ENCODE peak calls at places on chromosomes 1 and 21, in four cellular contexts. U is vagina, Z is gastrocnemius medialis, O is ovary. J is an unnamed sample.

GRCh38 chr1:234544094-234544579 is 65.2 kb upstream of the TARBP1 start:
- DNase-seq in U (no peak), Z (peak), O (peak), J (peak)

GRCh38 chr1:209839875-209840491 is 12.2 kb downstream of the UTP25 start:
- DNase-seq in U (no peak), Z (no peak), O (no peak), J (peak)

GRCh38 chr1:25754421-25755195 is 45.4 kb upstream of the SELENON start:
- DNase-seq in U (no peak), Z (no peak), O (no peak), J (no peak)

GRCh38 chr21:21624674-21625073 is 626.5 kb downstream of the NCAM2 start:
- DNase-seq in U (no peak), Z (no peak), O (no peak), J (peak)

GRCh38 chr1:41811978-41812852 is 106.5 kb downstream of the HIVEP3 start:
- DNase-seq in U (no peak), Z (no peak), O (no peak), J (peak)

GRCh38 chr1:206713070-206713469 is 28.4 kb downstream of the MAPKAPK2 start:
- DNase-seq in U (no peak), Z (no peak), O (no peak), J (no peak)

GRCh38 chr1:87017994-87018672 is 103.7 kb downstream of the HS2ST1 start:
- DNase-seq in U (no peak), Z (no peak), O (no peak), J (peak)

GRCh38 chr1:200704991-200705390 is 33.7 kb upstream of the CAMSAP2 start:
- DNase-seq in U (no peak), Z (no peak), O (no peak), J (no peak)

GRCh38 chr1:16173447-16174260 is 17.8 kb upstream of the EPHA2 start:
- DNase-seq in U (no peak), Z (no peak), O (no peak), J (no peak)

GRCh38 chr1:240888039-240888786 is 276.3 kb upstream of the GREM2 start:
- DNase-seq in U (no peak), Z (no peak), O (no peak), J (peak)

GRCh38 chr1:28517649-28517999 is 11.8 kb downstream of the RCC1 start:
- DNase-seq in U (no peak), Z (no peak), O (no peak), J (peak)

GRCh38 chr1:89844236-89844807 is 23.5 kb downstream of the LRRC8D start:
- DNase-seq in U (no peak), Z (no peak), O (no peak), J (no peak)

GRCh38 chr1:171913385-171913784 is 72.1 kb downstream of the DNM3 start:
- DNase-seq in U (no peak), Z (no peak), O (no peak), J (peak)

GRCh38 chr1:173669491-173669941 is at the start of gene ANKRD45:
- DNase-seq in U (no peak), Z (no peak), O (peak), J (peak)

GRCh38 chr1:64538389-64538788 is 68.5 kb downstream of the CACHD1 start:
- DNase-seq in U (no peak), Z (no peak), O (no peak), J (no peak)

GRCh38 chr1:3777647-3778589 is 5.4 kb downstream of the SMIM1 start:
- DNase-seq in U (no peak), Z (no peak), O (no peak), J (no peak)

GRCh38 chr1:228402638-228403025 is 4.0 kb downstream of the TRIM11 start:
- DNase-seq in U (no peak), Z (no peak), O (no peak), J (no peak)

GRCh38 chr1:23524716-23525401 is 6.2 kb downstream of the E2F2 start:
- DNase-seq in U (no peak), Z (no peak), O (no peak), J (no peak)

GRCh38 chr21:32733356-32733755 is 5.5 kb upstream of the SYNJ1 start:
- DNase-seq in U (no peak), Z (no peak), O (no peak), J (no peak)

GRCh38 chr21:45162809-45163208 is 88.4 kb downstream of the ADARB1 start:
- DNase-seq in U (no peak), Z (no peak), O (no peak), J (no peak)

GRCh38 chr1:47906009-47906432 is 91.2 kb downstream of the TRABD2B start:
- DNase-seq in U (no peak), Z (no peak), O (no peak), J (peak)

GRCh38 chr1:76336951-76337371 is 262.4 kb downstream of the ST6GALNAC3 start:
- DNase-seq in U (no peak), Z (no peak), O (peak), J (peak)

GRCh38 chr1:238485906-238486219 is 595.1 kb upstream of the ZP4 start:
- DNase-seq in U (no peak), Z (no peak), O (no peak), J (no peak)

GRCh38 chr1:100347009-100347966 is 5.0 kb upstream of the CDC14A start:
- DNase-seq in U (no peak), Z (no peak), O (no peak), J (peak)

GRCh38 chr21:17930102-17930501 is 110.9 kb upstream of the C21orf91 start:
- DNase-seq in U (no peak), Z (no peak), O (no peak), J (no peak)

GRCh38 chr21:17925000-17925610 is 105.9 kb upstream of the C21orf91 start:
- DNase-seq in U (no peak), Z (no peak), O (peak), J (peak)

GRCh38 chr21:17925900-17926299 is 106.7 kb upstream of the C21orf91 start:
- DNase-seq in U (no peak), Z (no peak), O (no peak), J (peak)

GRCh38 chr21:17929514-17929913 is 110.4 kb upstream of the C21orf91 start:
- DNase-seq in U (no peak), Z (no peak), O (no peak), J (no peak)

GRCh38 chr21:17931080-17931479 is 111.9 kb upstream of the C21orf91 start:
- DNase-seq in U (no peak), Z (no peak), O (no peak), J (no peak)
- TF ChIP-seq CTCF in U (no peak), Z (no peak), O (no peak), J (peak)

GRCh38 chr1:156122086-156122485 is 7.6 kb downstream of the LMNA start:
- DNase-seq in U (no peak), Z (no peak), O (no peak), J (no peak)

GRCh38 chr1:156121441-156121840 is 6.9 kb downstream of the LMNA start:
- DNase-seq in U (no peak), Z (no peak), O (no peak), J (no peak)

GRCh38 chr1:156119503-156120209 is 5.1 kb downstream of the LMNA start:
- DNase-seq in U (no peak), Z (peak), O (peak), J (peak)

GRCh38 chr1:156118175-156118868 is 3.8 kb downstream of the LMNA start:
- DNase-seq in U (no peak), Z (peak), O (peak), J (no peak)

DNA sequence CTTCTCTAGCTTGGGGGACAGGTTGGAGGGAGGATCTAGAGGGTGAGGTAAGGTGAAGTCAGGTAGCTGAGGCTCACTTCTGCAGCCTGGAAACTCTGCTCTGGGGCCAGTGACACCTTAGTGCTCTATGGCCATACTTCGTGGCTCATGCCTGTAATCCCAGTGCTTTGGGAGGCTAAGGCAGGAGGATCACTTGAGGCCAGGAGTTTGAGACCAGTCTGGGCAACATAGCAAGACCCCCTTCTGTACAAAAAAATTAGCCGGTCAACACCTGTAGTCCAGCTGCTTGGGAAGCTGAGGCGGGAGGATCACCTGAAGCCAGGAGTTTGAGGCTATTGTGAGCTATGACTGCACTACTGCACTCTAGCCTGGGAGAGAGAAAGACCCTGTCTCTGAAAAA is 5.8 kb downstream of the LMNA start:
- DNase-seq in U (no peak), Z (no peak), O (no peak), J (no peak)
- H3K4me3 ChIP-seq in U (peak), Z (no peak), O (peak), J (peak)

GRCh38 chr1:118340928-118341905 is 156.2 kb upstream of the SPAG17 start:
- DNase-seq in U (no peak), Z (no peak), O (no peak), J (no peak)
- TF ChIP-seq CTCF in U (no peak), Z (no peak), O (no peak), J (no peak)

DNA sequence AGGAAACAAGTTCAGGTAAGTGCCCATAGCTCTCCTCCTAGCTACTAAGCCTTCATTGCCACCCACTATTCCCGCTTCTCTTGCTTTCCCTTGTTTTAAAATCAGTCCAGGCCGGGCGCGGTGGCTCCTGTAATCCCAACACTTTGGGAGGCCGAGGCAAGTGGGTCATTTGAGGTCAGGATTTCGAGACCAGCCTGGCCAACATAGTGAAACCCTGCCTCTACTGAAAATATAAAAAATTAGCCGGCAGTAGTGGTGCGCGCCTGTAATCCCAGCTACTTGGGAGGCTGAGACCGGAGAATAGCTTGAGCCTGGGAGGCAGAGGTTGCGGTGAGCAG is 4.4 kb upstream of the CTTNBP2NL start:
- DNase-seq in U (no peak), Z (no peak), O (peak), J (no peak)
- H3K4me3 ChIP-seq in U (peak), Z (peak), O (peak), J (peak)

DNA sequence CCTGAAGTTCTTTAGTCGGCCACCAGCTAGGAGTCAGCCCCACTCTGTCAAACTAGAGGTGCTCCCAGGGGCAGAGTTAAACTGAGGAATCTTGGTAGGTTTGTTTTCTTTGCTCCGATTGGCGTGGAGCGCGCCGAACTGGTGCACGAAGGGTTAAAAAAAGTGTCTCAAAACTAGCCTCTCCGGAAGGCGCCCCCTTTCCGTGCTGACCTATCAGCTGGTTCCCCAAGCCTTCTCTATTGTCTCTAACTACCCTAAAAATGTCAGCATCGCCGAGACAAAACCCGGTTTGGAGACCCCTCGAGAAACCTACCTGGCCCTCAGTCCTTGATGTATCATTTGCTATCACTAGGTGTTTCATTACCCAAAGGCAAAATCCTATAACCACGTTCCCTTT is 2.2 kb downstream of the TGFB2 start:
- DNase-seq in U (no peak), Z (no peak), O (peak), J (no peak)
- TF ChIP-seq CTCF in U (no peak), Z (no peak), O (no peak), J (no peak)

DNA sequence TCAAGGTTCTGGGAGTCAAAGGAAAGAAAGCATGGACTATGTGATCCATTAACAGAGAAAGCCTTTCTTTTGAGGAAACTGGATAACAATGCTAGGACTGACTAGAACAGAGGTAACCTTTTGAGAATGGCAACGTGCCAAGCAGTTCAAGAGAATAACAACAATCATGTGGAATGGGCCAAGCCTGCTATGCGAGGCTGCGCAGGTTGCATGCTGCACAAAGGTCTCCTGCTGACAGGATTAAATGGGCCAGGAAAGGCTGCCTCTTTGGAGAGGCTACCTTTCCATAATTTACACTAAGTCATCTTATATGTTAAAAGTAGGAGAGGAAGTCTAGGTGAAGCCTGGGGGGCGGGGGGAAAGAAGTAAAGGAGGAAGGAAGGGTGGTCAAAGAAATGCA is 5.8 kb downstream of the PCNX2 start:
- DNase-seq in U (no peak), Z (no peak), O (no peak), J (no peak)
- H3K4me3 ChIP-seq in U (no peak), Z (no peak), O (no peak), J (no peak)

GRCh38 chr21:41283211-41283818 is 33.3 kb upstream of the FAM3B start:
- DNase-seq in U (no peak), Z (peak), O (no peak), J (peak)
- TF ChIP-seq CTCF in U (peak), Z (no peak), O (peak), J (peak)

J was measured in fibroblast of mammary gland.